ENCODE peak calls at places on chromosomes 3 and 15, in ten cellular contexts. I is IMR-90, T is Peyer's patch, A is PC-9, J is SK-N-SH, S is GM23338, Z is uterus, B is spleen, D is HCT116, W is cardiac muscle cell. F is an unnamed sample.

GRCh38 chr3:39154323-39155021 is 1.1 kb upstream of the CSRNP1 start:
- DNase-seq in S (peak; percentile 97), J (no peak), A (no peak), I (no peak), T (peak; percentile 59), Z (peak; percentile 54), B (peak; percentile 88), W (no peak), D (peak; percentile 74), F (no peak)

GRCh38 chr3:122973893-122974615 is 53.5 kb downstream of the SEMA5B start:
- DNase-seq in T (no peak), Z (no peak), B (no peak), A (no peak), I (no peak), D (no peak), W (no peak), J (peak; percentile 84), S (no peak), F (no peak)

GRCh38 chr15:66859688-66860253 is 157.7 kb downstream of the SMAD6 start:
- DNase-seq in T (no peak), S (no peak), D (no peak), W (no peak), J (no peak), I (no peak), Z (no peak), B (peak; percentile 34), A (no peak), F (no peak)

GRCh38 chr3:185552358-185552877 is at the start of gene LIPH:
- DNase-seq in J (no peak), D (peak; percentile 76), S (peak; percentile 40), B (no peak), I (peak; percentile 30), W (peak; percentile 32), A (peak; percentile 61), T (no peak), Z (no peak), F (no peak)

GRCh38 chr3:30679045-30679444 is 72.6 kb downstream of the TGFBR2 start:
- DNase-seq in J (no peak), Z (no peak), T (no peak), I (no peak), A (no peak), S (no peak), D (no peak), W (no peak), B (no peak), F (no peak)

GRCh38 chr3:48565591-48566400 is 2.2 kb upstream of the UCN2 start:
- DNase-seq in J (no peak), D (peak; percentile 21), B (no peak), T (no peak), W (peak; percentile 69), Z (no peak), S (no peak), I (peak; percentile 64), A (peak; percentile 49), F (no peak)

GRCh38 chr15:85475711-85476110 is 95.3 kb downstream of the AKAP13 start:
- DNase-seq in S (no peak), A (no peak), T (no peak), I (no peak), J (no peak), W (no peak), D (no peak), Z (no peak), B (no peak), F (no peak)

GRCh38 chr3:17730318-17730967 is 12.0 kb downstream of the TBC1D5 start:
- DNase-seq in W (peak; percentile 78), S (peak; percentile 4), T (no peak), J (no peak), Z (no peak), A (peak; percentile 26), B (no peak), D (peak; percentile 53), I (peak; percentile 49), F (no peak)

GRCh38 chr3:41893977-41894376 is 67.9 kb downstream of the ULK4 start:
- DNase-seq in B (no peak), A (peak; percentile 7), D (peak; percentile 51), I (peak; percentile 62), Z (no peak), J (peak; percentile 55), S (peak; percentile 51), T (no peak), W (peak; percentile 76), F (no peak)

GRCh38 chr15:80265021-80265420 is 13.0 kb upstream of the CTXND1 start:
- DNase-seq in I (peak; percentile 17), T (no peak), S (no peak), D (no peak), A (no peak), W (no peak), B (no peak), Z (no peak), J (no peak), F (no peak)

GRCh38 chr3:125052671-125053303 is 3.0 kb downstream of the HEG1 start:
- DNase-seq in Z (no peak), B (peak; percentile 56), I (peak; percentile 92), T (no peak), A (no peak), D (no peak), W (peak; percentile 81), S (peak; percentile 35), J (no peak), F (no peak)

GRCh38 chr3:58351920-58352319 is 19.2 kb downstream of the PXK start:
- DNase-seq in I (no peak), J (peak; percentile 45), B (no peak), Z (no peak), W (no peak), A (no peak), T (no peak), S (peak; percentile 43), D (no peak), F (no peak)

GRCh38 chr3:58352624-58353023 is 19.9 kb downstream of the PXK start:
- DNase-seq in A (no peak), Z (no peak), W (no peak), S (no peak), J (no peak), I (no peak), B (no peak), D (no peak), T (no peak), F (no peak)

GRCh38 chr3:58349792-58350626 is 17.3 kb downstream of the PXK start:
- DNase-seq in I (no peak), S (no peak), Z (no peak), J (no peak), A (peak; percentile 15), W (no peak), B (no peak), D (no peak), T (no peak), F (no peak)

GRCh38 chr3:58347984-58348383 is 15.3 kb downstream of the PXK start:
- DNase-seq in B (no peak), S (no peak), W (no peak), A (no peak), I (no peak), Z (no peak), T (no peak), D (no peak), J (no peak), F (no peak)

DNA sequence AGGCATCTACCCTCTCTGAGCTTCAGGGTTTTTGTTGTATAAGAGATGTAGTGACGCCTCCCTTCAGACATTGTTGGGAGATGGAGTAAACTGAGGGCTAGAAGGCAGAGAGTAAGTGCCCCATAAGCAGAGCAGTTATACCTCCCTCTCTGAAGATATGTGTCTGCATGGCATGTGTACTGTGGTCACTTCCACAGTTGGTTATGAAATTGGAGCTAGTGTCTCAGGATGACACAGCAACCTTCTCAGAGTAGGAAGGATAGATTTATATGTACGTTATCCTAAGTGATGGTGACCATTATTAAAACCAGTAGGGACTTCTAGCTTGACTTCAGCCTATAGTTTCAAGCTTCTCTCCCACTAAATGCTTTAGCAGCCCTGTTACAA is 17.9 kb downstream of the PXK start:
- DNase-seq in I (peak; percentile 72), A (no peak), S (no peak), Z (no peak), J (no peak), T (no peak), B (no peak), D (no peak), W (peak; percentile 37), F (no peak)
- H3K4me1 ChIP-seq in I (peaks cover 11% of the 10 kb centered on the region), A (peaks cover 17% of the 10 kb centered on the region), S (peaks cover 10% of the 10 kb centered on the region), Z (no peaks in the 10 kb centered on the region), J (peaks cover 4% of the 10 kb centered on the region), T (peaks cover 18% of the 10 kb centered on the region), B (peaks cover 50% of the 10 kb centered on the region), D (peaks cover 10% of the 10 kb centered on the region), W (peaks cover 10% of the 10 kb centered on the region), F (peaks cover 15% of the 10 kb centered on the region)

GRCh38 chr3:31895471-31895870 is 85.6 kb downstream of the OSBPL10 start:
- DNase-seq in W (no peak), T (no peak), S (no peak), D (no peak), A (no peak), I (peak; percentile 73), J (no peak), Z (no peak), B (no peak), F (no peak)
- H3K4me1 ChIP-seq in W (no peaks in the 10 kb centered on the region), T (peaks cover 15% of the 10 kb centered on the region), S (peaks cover 71% of the 10 kb centered on the region), D (no peaks in the 10 kb centered on the region), A (no peaks in the 10 kb centered on the region), I (peaks cover 5% of the 10 kb centered on the region), J (no peaks in the 10 kb centered on the region), Z (no peaks in the 10 kb centered on the region), B (no peaks in the 10 kb centered on the region), F (no peaks in the 10 kb centered on the region)

DNA sequence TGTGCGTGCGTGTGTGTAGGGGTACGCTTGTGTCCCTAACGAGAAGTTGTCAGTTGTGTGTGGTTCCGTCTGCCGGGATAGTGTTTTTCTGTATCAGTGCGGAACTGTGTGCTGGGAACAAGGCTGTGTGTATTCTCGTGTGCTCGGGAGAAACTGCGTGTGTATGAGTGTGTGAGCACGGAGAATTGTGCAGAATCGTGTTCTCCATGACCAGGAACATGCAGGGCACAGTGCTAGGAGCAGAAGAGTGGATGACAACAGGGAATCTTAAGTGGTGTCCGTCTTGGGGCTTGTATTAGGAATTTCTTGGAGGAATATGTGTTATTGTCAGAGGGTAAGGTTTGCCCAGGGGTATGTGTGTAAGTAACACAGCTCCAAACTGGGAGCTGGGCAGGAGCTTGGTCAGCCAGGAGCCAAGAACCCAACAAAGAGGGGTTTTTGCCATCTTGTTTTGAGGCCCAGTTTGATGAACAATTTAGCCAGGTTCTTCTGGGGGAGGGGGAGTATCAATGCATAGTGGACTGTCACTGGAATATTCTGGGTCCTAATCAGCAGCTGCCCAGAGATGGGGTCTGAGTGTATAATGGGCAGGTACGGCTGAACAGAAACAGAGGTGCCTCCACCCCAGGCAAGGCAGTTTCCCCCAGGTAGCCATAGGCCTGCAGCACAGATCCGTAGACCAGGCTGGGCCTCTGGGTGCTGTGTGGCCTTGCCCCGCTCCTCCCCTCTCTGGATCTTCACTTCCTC is 2.2 kb downstream of the ISL2 start:
- DNase-seq in T (no peak), W (no peak), D (no peak), S (no peak), A (no peak), J (peak; percentile 42), Z (no peak), I (no peak), B (no peak), F (no peak)
- H3K4me1 ChIP-seq in T (peaks cover 77% of the 10 kb centered on the region), W (peaks cover 23% of the 10 kb centered on the region), D (peaks cover 25% of the 10 kb centered on the region), S (peaks cover 36% of the 10 kb centered on the region), A (no peaks in the 10 kb centered on the region), J (peaks cover 30% of the 10 kb centered on the region), Z (peaks cover 43% of the 10 kb centered on the region), I (peaks cover 8% of the 10 kb centered on the region), B (peaks cover 76% of the 10 kb centered on the region), F (peaks cover 83% of the 10 kb centered on the region)

DNA sequence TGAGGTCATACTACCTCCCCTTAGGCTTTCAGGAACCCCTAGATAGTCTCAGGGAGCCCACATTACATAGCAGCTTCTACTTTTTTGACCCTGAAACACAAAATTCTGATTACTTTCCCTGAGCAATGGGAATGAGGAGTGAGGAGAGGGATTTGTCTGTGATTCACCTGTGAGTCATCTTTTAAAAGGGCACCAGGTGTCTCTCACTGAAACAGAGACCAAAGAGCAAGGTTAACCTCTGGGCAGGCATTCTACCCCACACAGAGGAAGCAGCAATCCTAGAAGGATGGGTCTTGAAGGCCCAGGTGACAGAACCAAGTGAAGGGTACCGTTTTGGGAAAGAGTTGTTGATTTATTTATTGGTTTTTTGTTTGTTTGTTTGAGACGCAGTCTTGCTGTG is 31.1 kb upstream of the UBE2E2 start:
- DNase-seq in A (peak; percentile 1), Z (no peak), D (no peak), W (no peak), I (no peak), T (no peak), S (no peak), B (no peak), J (no peak), F (no peak)
- H3K4me1 ChIP-seq in A (peaks cover 9% of the 10 kb centered on the region), Z (no peaks in the 10 kb centered on the region), D (peaks cover 7% of the 10 kb centered on the region), W (peaks cover 5% of the 10 kb centered on the region), I (no peaks in the 10 kb centered on the region), T (no peaks in the 10 kb centered on the region), S (no peaks in the 10 kb centered on the region), B (no peaks in the 10 kb centered on the region), J (peaks cover 3% of the 10 kb centered on the region), F (no peaks in the 10 kb centered on the region)